ENCODE peak calls at places on chromosome 14, in seven cellular contexts. K is astrocyte; N is COLO829; U is activated CD4-positive, alpha-beta T cell treated with anti-CD3 and anti-CD28 coated beads for 1 hour; F is OCI-M1; O is fibroblast of pulmonary artery; E is IMR-90. L is an unnamed sample.

GRCh38 chr14:65866906-65867305 is 454.4 kb downstream of the FUT8 start:
- DNase-seq in K (no peak), N (no peak), U (no peak), F (no peak), O (no peak), E (no peak), L (no peak)

GRCh38 chr14:51653855-51654548 is 2.3 kb downstream of the FRMD6 start:
- DNase-seq in K (no peak), N (no peak), U (no peak), F (no peak), O (peak; percentile 30), E (peak; percentile 31), L (no peak)

GRCh38 chr14:25233613-25234012 is 183.7 kb upstream of the STXBP6 start:
- DNase-seq in K (no peak), N (no peak), U (no peak), F (peak; percentile 8), O (no peak), E (no peak), L (no peak)

GRCh38 chr14:22821193-22822016 is 6.2 kb upstream of the SLC7A7 start:
- DNase-seq in K (no peak), N (no peak), U (no peak), F (no peak), O (no peak), E (no peak), L (no peak)

GRCh38 chr14:33596211-33597080 is 354.4 kb downstream of the EGLN3 start:
- DNase-seq in K (no peak), N (no peak), U (no peak), F (no peak), O (no peak), E (no peak), L (no peak)

GRCh38 chr14:92461891-92462290 is 51.7 kb upstream of the RIN3 start:
- DNase-seq in K (no peak), N (no peak), U (no peak), F (no peak), O (no peak), E (no peak), L (no peak)

GRCh38 chr14:53412819-53413664 is 259.9 kb upstream of the DDHD1 start:
- DNase-seq in K (no peak), N (no peak), U (no peak), F (peak; percentile 1), O (peak; percentile 23), E (no peak), L (peak; percentile 6)

GRCh38 chr14:91337699-91338335 is 79.8 kb downstream of the CCDC88C start:
- DNase-seq in K (no peak), N (no peak), U (no peak), F (no peak), O (no peak), E (no peak), L (no peak)

GRCh38 chr14:99581960-99582359 is 22.0 kb downstream of the CCDC85C start:
- DNase-seq in K (no peak), N (no peak), U (no peak), F (no peak), O (no peak), E (no peak), L (no peak)

GRCh38 chr14:104966261-104967143 is 11.7 kb downstream of the AHNAK2 start:
- DNase-seq in K (no peak), N (no peak), U (no peak), F (no peak), O (no peak), E (no peak), L (no peak)

GRCh38 chr14:51610766-51611165 is 40.9 kb upstream of the FRMD6 start:
- DNase-seq in K (peak; percentile 60), N (no peak), U (no peak), F (no peak), O (no peak), E (no peak), L (no peak)

GRCh38 chr14:26597136-26598080 is at the start of gene NOVA1:
- DNase-seq in K (peak; percentile 18), N (no peak), U (no peak), F (no peak), O (peak; percentile 39), E (no peak), L (peak; percentile 6)

GRCh38 chr14:105495990-105496830 is 5.2 kb downstream of the TEDC1 start:
- DNase-seq in K (no peak), N (no peak), U (no peak), F (no peak), O (no peak), E (no peak), L (no peak)

GRCh38 chr14:52267501-52268190 is at the start of gene PTGDR:
- DNase-seq in K (peak; percentile 8), N (no peak), U (no peak), F (no peak), O (peak; percentile 6), E (no peak), L (no peak)

GRCh38 chr14:53109028-53109687 is 44.0 kb downstream of the DDHD1 start:
- DNase-seq in K (no peak), N (peak; percentile 23), U (peak; percentile 26), F (peak; percentile 82), O (no peak), E (no peak), L (peak; percentile 94)

GRCh38 chr14:105485720-105486332 is 860 bp upstream of the CRIP1 start:
- DNase-seq in K (no peak), N (no peak), U (no peak), F (peak; percentile 77), O (no peak), E (no peak), L (peak; percentile 46)

GRCh38 chr14:69046468-69046867 is 67.4 kb upstream of the ACTN1 start:
- DNase-seq in K (peak; percentile 90), N (no peak), U (no peak), F (no peak), O (peak; percentile 93), E (peak; percentile 77), L (no peak)

L was measured in KBM-7.